ENCODE peak calls at places on chromosomes 12 and 14, in nine cellular contexts. One of them, this sample, is unnamed.

GRCh38 chr12:96520767-96521166 is 31.4 kb downstream of the CFAP54 start:
- DNase-seq in naive thymus-derived CD4-positive, alpha-beta T cell: no peak
- DNase-seq in CD4-positive, CD25-positive, alpha-beta regulatory T cell: no peak
- DNase-seq in mesenchymal stem cell: peak
- DNase-seq in spleen: no peak
- DNase-seq in BJ: no peak
- DNase-seq in NT2/D1: no peak
- DNase-seq in retinal pigment epithelial cell: peak
- DNase-seq in mesendoderm: no peak
- DNase-seq in this sample: no peak

GRCh38 chr12:63905523-63905922 is 61.0 kb downstream of the SRGAP1 start:
- DNase-seq in naive thymus-derived CD4-positive, alpha-beta T cell: no peak
- DNase-seq in CD4-positive, CD25-positive, alpha-beta regulatory T cell: no peak
- DNase-seq in mesenchymal stem cell: peak
- DNase-seq in spleen: no peak
- DNase-seq in BJ: no peak
- DNase-seq in NT2/D1: no peak
- DNase-seq in retinal pigment epithelial cell: no peak
- DNase-seq in mesendoderm: no peak
- DNase-seq in this sample: no peak

GRCh38 chr12:85466906-85467305 is 186.9 kb downstream of the ALX1 start:
- DNase-seq in naive thymus-derived CD4-positive, alpha-beta T cell: no peak
- DNase-seq in CD4-positive, CD25-positive, alpha-beta regulatory T cell: no peak
- DNase-seq in mesenchymal stem cell: peak
- DNase-seq in spleen: no peak
- DNase-seq in BJ: no peak
- DNase-seq in NT2/D1: no peak
- DNase-seq in retinal pigment epithelial cell: no peak
- DNase-seq in mesendoderm: no peak
- DNase-seq in this sample: no peak

GRCh38 chr14:89419973-89420482 is 3.0 kb upstream of the FOXN3 start:
- DNase-seq in naive thymus-derived CD4-positive, alpha-beta T cell: no peak
- DNase-seq in CD4-positive, CD25-positive, alpha-beta regulatory T cell: no peak
- DNase-seq in mesenchymal stem cell: no peak
- DNase-seq in spleen: no peak
- DNase-seq in BJ: no peak
- DNase-seq in NT2/D1: no peak
- DNase-seq in retinal pigment epithelial cell: no peak
- DNase-seq in mesendoderm: no peak
- DNase-seq in this sample: no peak

GRCh38 chr12:5220835-5221234 is 177.2 kb downstream of the KCNA5 start:
- DNase-seq in naive thymus-derived CD4-positive, alpha-beta T cell: no peak
- DNase-seq in CD4-positive, CD25-positive, alpha-beta regulatory T cell: no peak
- DNase-seq in mesenchymal stem cell: no peak
- DNase-seq in spleen: no peak
- DNase-seq in BJ: no peak
- DNase-seq in NT2/D1: peak
- DNase-seq in retinal pigment epithelial cell: no peak
- DNase-seq in mesendoderm: peak
- DNase-seq in this sample: no peak

GRCh38 chr14:33315721-33316120 is 377.0 kb downstream of the NPAS3 start:
- DNase-seq in naive thymus-derived CD4-positive, alpha-beta T cell: no peak
- DNase-seq in CD4-positive, CD25-positive, alpha-beta regulatory T cell: no peak
- DNase-seq in mesenchymal stem cell: no peak
- DNase-seq in spleen: no peak
- DNase-seq in BJ: no peak
- DNase-seq in NT2/D1: no peak
- DNase-seq in retinal pigment epithelial cell: no peak
- DNase-seq in mesendoderm: no peak
- DNase-seq in this sample: no peak

GRCh38 chr14:71714225-71714624 is 218.0 kb upstream of the RGS6 start:
- DNase-seq in naive thymus-derived CD4-positive, alpha-beta T cell: no peak
- DNase-seq in CD4-positive, CD25-positive, alpha-beta regulatory T cell: no peak
- DNase-seq in mesenchymal stem cell: no peak
- DNase-seq in spleen: no peak
- DNase-seq in BJ: peak
- DNase-seq in NT2/D1: no peak
- DNase-seq in retinal pigment epithelial cell: peak
- DNase-seq in mesendoderm: no peak
- DNase-seq in this sample: peak

GRCh38 chr12:9036227-9036626 is 46.9 kb downstream of the KLRG1 start:
- DNase-seq in naive thymus-derived CD4-positive, alpha-beta T cell: no peak
- DNase-seq in CD4-positive, CD25-positive, alpha-beta regulatory T cell: no peak
- DNase-seq in mesenchymal stem cell: no peak
- DNase-seq in spleen: no peak
- DNase-seq in BJ: no peak
- DNase-seq in NT2/D1: no peak
- DNase-seq in retinal pigment epithelial cell: no peak
- DNase-seq in mesendoderm: no peak
- DNase-seq in this sample: no peak

GRCh38 chr12:96247567-96247962 is 53.4 kb downstream of the ELK3 start:
- DNase-seq in naive thymus-derived CD4-positive, alpha-beta T cell: no peak
- DNase-seq in CD4-positive, CD25-positive, alpha-beta regulatory T cell: no peak
- DNase-seq in mesenchymal stem cell: peak
- DNase-seq in spleen: no peak
- DNase-seq in BJ: no peak
- DNase-seq in NT2/D1: no peak
- DNase-seq in retinal pigment epithelial cell: no peak
- DNase-seq in mesendoderm: no peak
- DNase-seq in this sample: no peak

DNA sequence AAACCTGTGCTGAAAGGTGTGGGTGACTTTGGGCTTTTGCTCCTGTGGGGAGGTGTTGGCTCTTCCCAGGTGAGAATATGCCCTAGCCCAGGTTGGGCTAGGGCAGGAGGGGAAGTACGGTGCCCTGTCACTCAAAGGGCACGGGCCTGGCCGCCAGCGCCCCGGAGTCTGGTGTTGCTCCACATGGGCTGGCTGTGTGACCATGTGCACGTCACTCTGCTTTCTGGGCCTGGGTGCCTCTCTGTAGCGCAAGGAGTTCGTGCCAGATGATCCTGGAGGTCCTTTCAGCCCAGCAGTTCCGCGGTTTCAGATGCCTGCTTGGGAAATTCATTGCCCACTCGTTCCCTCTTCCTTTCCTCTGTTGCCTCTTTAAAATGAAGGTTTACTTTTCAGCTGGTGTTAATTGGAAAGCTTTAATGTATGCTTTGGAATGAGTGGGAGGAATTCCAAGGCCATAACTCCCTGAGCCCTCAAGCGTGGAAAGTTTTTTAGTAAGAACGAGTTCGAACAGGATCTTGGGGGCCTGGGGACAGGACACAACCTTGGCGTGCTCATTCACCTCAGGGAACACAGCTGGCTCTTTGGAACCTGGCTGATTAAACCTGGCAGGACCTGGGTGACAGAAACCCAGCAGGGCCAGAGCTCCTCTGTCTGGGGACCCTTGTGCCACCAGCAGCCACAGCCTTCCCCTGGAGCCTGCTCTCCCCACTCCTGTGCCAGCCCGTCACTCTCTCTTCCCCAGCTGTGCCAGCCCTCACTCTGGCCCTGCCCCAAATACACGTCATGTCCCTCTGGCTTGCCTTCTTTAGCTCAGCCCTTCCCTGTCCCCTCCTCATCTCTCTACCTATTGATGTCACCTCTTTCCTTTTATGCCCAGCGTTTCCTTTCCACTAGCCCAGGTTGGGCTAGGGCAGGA is 42.8 kb downstream of the TSPAN9 start:
- DNase-seq in naive thymus-derived CD4-positive, alpha-beta T cell: no peak
- DNase-seq in CD4-positive, CD25-positive, alpha-beta regulatory T cell: no peak
- DNase-seq in mesenchymal stem cell: no peak
- DNase-seq in spleen: no peak
- DNase-seq in BJ: peak
- DNase-seq in NT2/D1: no peak
- DNase-seq in retinal pigment epithelial cell: no peak
- DNase-seq in mesendoderm: no peak
- DNase-seq in this sample: no peak
- H3K4me3 ChIP-seq in naive thymus-derived CD4-positive, alpha-beta T cell: no peak
- H3K4me3 ChIP-seq in CD4-positive, CD25-positive, alpha-beta regulatory T cell: no peak
- H3K4me3 ChIP-seq in mesenchymal stem cell: no peak
- H3K4me3 ChIP-seq in spleen: no peak
- H3K4me3 ChIP-seq in BJ: no peak
- H3K4me3 ChIP-seq in NT2/D1: no peak
- H3K4me3 ChIP-seq in retinal pigment epithelial cell: no peak
- H3K4me3 ChIP-seq in mesendoderm: no peak
- H3K4me3 ChIP-seq in this sample: no peak

GRCh38 chr12:47017901-47018479 is 61.4 kb upstream of the PCED1B start:
- DNase-seq in naive thymus-derived CD4-positive, alpha-beta T cell: no peak
- DNase-seq in CD4-positive, CD25-positive, alpha-beta regulatory T cell: no peak
- DNase-seq in mesenchymal stem cell: no peak
- DNase-seq in spleen: no peak
- DNase-seq in BJ: peak
- DNase-seq in NT2/D1: no peak
- DNase-seq in retinal pigment epithelial cell: no peak
- DNase-seq in mesendoderm: peak
- DNase-seq in this sample: no peak

GRCh38 chr12:47012552-47012951 is 66.9 kb upstream of the PCED1B start:
- DNase-seq in naive thymus-derived CD4-positive, alpha-beta T cell: no peak
- DNase-seq in CD4-positive, CD25-positive, alpha-beta regulatory T cell: no peak
- DNase-seq in mesenchymal stem cell: no peak
- DNase-seq in spleen: no peak
- DNase-seq in BJ: no peak
- DNase-seq in NT2/D1: no peak
- DNase-seq in retinal pigment epithelial cell: no peak
- DNase-seq in mesendoderm: no peak
- DNase-seq in this sample: no peak

GRCh38 chr12:47017041-47017713 is 62.2 kb upstream of the PCED1B start:
- DNase-seq in naive thymus-derived CD4-positive, alpha-beta T cell: no peak
- DNase-seq in CD4-positive, CD25-positive, alpha-beta regulatory T cell: no peak
- DNase-seq in mesenchymal stem cell: no peak
- DNase-seq in spleen: no peak
- DNase-seq in BJ: no peak
- DNase-seq in NT2/D1: no peak
- DNase-seq in retinal pigment epithelial cell: no peak
- DNase-seq in mesendoderm: no peak
- DNase-seq in this sample: no peak

GRCh38 chr12:47015381-47015780 is 64.0 kb upstream of the PCED1B start:
- DNase-seq in naive thymus-derived CD4-positive, alpha-beta T cell: no peak
- DNase-seq in CD4-positive, CD25-positive, alpha-beta regulatory T cell: no peak
- DNase-seq in mesenchymal stem cell: no peak
- DNase-seq in spleen: no peak
- DNase-seq in BJ: no peak
- DNase-seq in NT2/D1: no peak
- DNase-seq in retinal pigment epithelial cell: no peak
- DNase-seq in mesendoderm: no peak
- DNase-seq in this sample: no peak

DNA sequence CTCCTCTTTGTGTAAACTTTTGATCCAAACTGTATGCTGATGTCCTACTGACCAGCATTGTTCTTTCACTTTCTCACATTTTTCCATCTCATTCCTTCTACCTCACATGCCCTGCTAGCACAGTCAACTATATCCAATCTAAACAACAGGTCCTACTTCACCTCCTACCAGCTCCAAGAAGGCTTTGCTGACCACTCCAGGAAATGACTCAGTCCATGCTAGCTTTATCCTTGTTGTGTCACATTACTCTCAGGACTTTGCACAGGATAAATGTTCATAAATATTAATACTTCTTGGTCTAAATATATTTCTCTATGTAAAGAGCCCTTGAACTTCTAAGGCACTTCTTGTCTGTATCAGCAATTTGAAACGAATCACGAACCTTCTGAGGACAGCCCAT is 64.9 kb upstream of the PCED1B start:
- DNase-seq in naive thymus-derived CD4-positive, alpha-beta T cell: no peak
- DNase-seq in CD4-positive, CD25-positive, alpha-beta regulatory T cell: no peak
- DNase-seq in mesenchymal stem cell: peak
- DNase-seq in spleen: no peak
- DNase-seq in BJ: peak
- DNase-seq in NT2/D1: no peak
- DNase-seq in retinal pigment epithelial cell: peak
- DNase-seq in mesendoderm: no peak
- DNase-seq in this sample: no peak
- H3K4me3 ChIP-seq in naive thymus-derived CD4-positive, alpha-beta T cell: no peak
- H3K4me3 ChIP-seq in CD4-positive, CD25-positive, alpha-beta regulatory T cell: no peak
- H3K4me3 ChIP-seq in mesenchymal stem cell: no peak
- H3K4me3 ChIP-seq in spleen: no peak
- H3K4me3 ChIP-seq in BJ: no peak
- H3K4me3 ChIP-seq in NT2/D1: no peak
- H3K4me3 ChIP-seq in retinal pigment epithelial cell: no peak
- H3K4me3 ChIP-seq in mesendoderm: no peak
- H3K4me3 ChIP-seq in this sample: no peak

DNA sequence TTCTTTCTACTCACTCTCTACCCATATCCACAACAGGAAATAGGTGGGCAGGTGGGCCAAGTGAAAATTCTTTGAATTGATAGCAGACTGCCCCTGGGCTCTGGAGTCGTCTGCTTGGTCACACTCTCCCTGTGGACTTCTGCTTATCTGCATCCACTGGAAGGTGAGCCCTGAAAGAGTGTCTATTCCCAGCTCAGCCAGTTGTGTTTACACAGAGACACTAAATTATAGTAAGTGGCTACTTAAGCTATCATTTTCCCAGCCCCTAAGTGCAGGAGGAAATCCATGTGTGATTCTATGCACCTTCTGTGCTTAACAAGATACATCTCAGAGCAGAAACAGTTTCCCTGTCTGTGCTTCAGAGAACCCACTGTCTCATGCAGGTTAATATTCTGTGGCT is 338.4 kb downstream of the FUT8 start:
- DNase-seq in naive thymus-derived CD4-positive, alpha-beta T cell: no peak
- DNase-seq in CD4-positive, CD25-positive, alpha-beta regulatory T cell: no peak
- DNase-seq in mesenchymal stem cell: no peak
- DNase-seq in spleen: no peak
- DNase-seq in BJ: no peak
- DNase-seq in NT2/D1: no peak
- DNase-seq in retinal pigment epithelial cell: no peak
- DNase-seq in mesendoderm: peak
- DNase-seq in this sample: no peak
- H3K4me3 ChIP-seq in naive thymus-derived CD4-positive, alpha-beta T cell: no peak
- H3K4me3 ChIP-seq in CD4-positive, CD25-positive, alpha-beta regulatory T cell: no peak
- H3K4me3 ChIP-seq in mesenchymal stem cell: no peak
- H3K4me3 ChIP-seq in spleen: no peak
- H3K4me3 ChIP-seq in BJ: no peak
- H3K4me3 ChIP-seq in NT2/D1: no peak
- H3K4me3 ChIP-seq in retinal pigment epithelial cell: no peak
- H3K4me3 ChIP-seq in mesendoderm: no peak
- H3K4me3 ChIP-seq in this sample: no peak

GRCh38 chr14:24131549-24131966 is 1.1 kb downstream of the FITM1 start:
- DNase-seq in naive thymus-derived CD4-positive, alpha-beta T cell: no peak
- DNase-seq in CD4-positive, CD25-positive, alpha-beta regulatory T cell: no peak
- DNase-seq in mesenchymal stem cell: no peak
- DNase-seq in spleen: no peak
- DNase-seq in BJ: no peak
- DNase-seq in NT2/D1: no peak
- DNase-seq in retinal pigment epithelial cell: no peak
- DNase-seq in mesendoderm: no peak
- DNase-seq in this sample: no peak

GRCh38 chr14:24132061-24132685 is 1.7 kb downstream of the FITM1 start:
- DNase-seq in naive thymus-derived CD4-positive, alpha-beta T cell: peak
- DNase-seq in CD4-positive, CD25-positive, alpha-beta regulatory T cell: peak
- DNase-seq in mesenchymal stem cell: no peak
- DNase-seq in spleen: peak
- DNase-seq in BJ: no peak
- DNase-seq in NT2/D1: no peak
- DNase-seq in retinal pigment epithelial cell: no peak
- DNase-seq in mesendoderm: no peak
- DNase-seq in this sample: no peak

GRCh38 chr14:24129410-24129998 is 955 bp upstream of the FITM1 start:
- DNase-seq in naive thymus-derived CD4-positive, alpha-beta T cell: no peak
- DNase-seq in CD4-positive, CD25-positive, alpha-beta regulatory T cell: no peak
- DNase-seq in mesenchymal stem cell: no peak
- DNase-seq in spleen: no peak
- DNase-seq in BJ: no peak
- DNase-seq in NT2/D1: no peak
- DNase-seq in retinal pigment epithelial cell: no peak
- DNase-seq in mesendoderm: no peak
- DNase-seq in this sample: no peak

GRCh38 chr14:24130717-24131548 is 474 bp downstream of the FITM1 start:
- DNase-seq in naive thymus-derived CD4-positive, alpha-beta T cell: no peak
- DNase-seq in CD4-positive, CD25-positive, alpha-beta regulatory T cell: no peak
- DNase-seq in mesenchymal stem cell: no peak
- DNase-seq in spleen: peak
- DNase-seq in BJ: no peak
- DNase-seq in NT2/D1: no peak
- DNase-seq in retinal pigment epithelial cell: no peak
- DNase-seq in mesendoderm: no peak
- DNase-seq in this sample: no peak

GRCh38 chr14:24130380-24130716 is at the start of gene FITM1:
- DNase-seq in naive thymus-derived CD4-positive, alpha-beta T cell: no peak
- DNase-seq in CD4-positive, CD25-positive, alpha-beta regulatory T cell: no peak
- DNase-seq in mesenchymal stem cell: no peak
- DNase-seq in spleen: no peak
- DNase-seq in BJ: no peak
- DNase-seq in NT2/D1: no peak
- DNase-seq in retinal pigment epithelial cell: no peak
- DNase-seq in mesendoderm: no peak
- DNase-seq in this sample: no peak
- H3K4me3 ChIP-seq in naive thymus-derived CD4-positive, alpha-beta T cell: no peak
- H3K4me3 ChIP-seq in CD4-positive, CD25-positive, alpha-beta regulatory T cell: no peak
- H3K4me3 ChIP-seq in mesenchymal stem cell: no peak
- H3K4me3 ChIP-seq in spleen: no peak
- H3K4me3 ChIP-seq in BJ: no peak
- H3K4me3 ChIP-seq in NT2/D1: no peak
- H3K4me3 ChIP-seq in retinal pigment epithelial cell: no peak
- H3K4me3 ChIP-seq in mesendoderm: no peak
- H3K4me3 ChIP-seq in this sample: no peak